ENCODE peak calls at places on chromosome 18, in six cellular contexts. F, C, V, R, K and J are unnamed samples. For H3K9me3, the result is how much of the 10 kb centered on the place peaks cover.

GRCh38 chr18:60880184-60880583 is 453.0 kb upstream of the CDH20 start:
- DNase-seq in C (no peak), F (no peak), K (no peak), R (no peak), V (no peak), J (no peak)

GRCh38 chr18:63848159-63848558 is 39.3 kb upstream of the SERPINB2 start:
- DNase-seq in F (no peak), K (no peak), R (peak), V (peak), C (peak), J (peak)

GRCh38 chr18:76518073-76518472 is 23.0 kb upstream of the ZNF516 start:
- DNase-seq in R (no peak), K (no peak), C (no peak), V (no peak), F (no peak), J (no peak)

GRCh38 chr18:45248240-45248903 is 366.9 kb upstream of the SLC14A2 start:
- DNase-seq in V (peak), C (no peak), R (no peak), F (peak), K (no peak), J (no peak)

GRCh38 chr18:36829362-36830140 is 624 bp downstream of the KIAA1328 start:
- DNase-seq in K (no peak), C (no peak), V (peak), R (no peak), F (peak), J (no peak)

GRCh38 chr18:22279741-22280452 is 110.5 kb downstream of the GATA6 start:
- DNase-seq in F (no peak), C (no peak), K (no peak), V (peak), R (no peak), J (no peak)

GRCh38 chr18:36744261-36744876 is 84.4 kb downstream of the TPGS2 start:
- DNase-seq in F (no peak), V (peak), K (no peak), R (no peak), C (no peak), J (no peak)

GRCh38 chr18:61738488-61738887 is 154.3 kb downstream of the RNF152 start:
- DNase-seq in C (no peak), R (no peak), F (no peak), K (no peak), V (peak), J (no peak)

GRCh38 chr18:45024357-45025107 is 343.8 kb downstream of the SETBP1 start:
- DNase-seq in R (no peak), V (no peak), F (no peak), C (no peak), K (no peak), J (no peak)

GRCh38 chr18:12819330-12819729 is 64.7 kb downstream of the PTPN2 start:
- DNase-seq in C (no peak), R (no peak), K (no peak), V (no peak), F (no peak), J (no peak)

GRCh38 chr18:52054301-52054700 is 285.7 kb upstream of the DCC start:
- DNase-seq in F (no peak), R (no peak), C (no peak), V (no peak), K (no peak), J (no peak)

GRCh38 chr18:57961411-57961810 is 82.6 kb upstream of the NEDD4L start:
- DNase-seq in R (no peak), K (no peak), C (no peak), F (no peak), V (no peak), J (no peak)
- H3K9me3 ChIP-seq in R (under half), K (under half), C (under half), F (under half), V (under half), J (under half)

DNA sequence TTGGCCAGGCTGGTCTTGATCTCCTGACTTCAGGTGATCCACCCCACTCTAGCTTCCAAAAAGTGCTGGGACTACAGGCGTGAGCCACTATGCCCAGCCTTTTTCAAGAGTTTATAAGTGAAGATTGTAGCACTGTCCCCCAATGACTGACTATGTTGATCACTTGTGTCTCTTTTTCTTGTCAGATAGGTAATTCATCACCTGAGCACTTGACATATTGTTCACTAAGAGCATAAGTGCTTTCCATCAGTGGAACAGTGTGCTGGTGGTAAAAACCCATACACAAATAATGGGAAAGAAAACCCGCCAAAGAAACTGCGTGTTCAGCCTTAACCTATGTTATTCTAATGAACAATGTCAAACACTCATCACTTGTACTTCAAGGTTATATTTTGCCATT is 414.4 kb upstream of the CDH7 start:
- DNase-seq in K (no peak), V (no peak), C (no peak), R (no peak), F (no peak), J (no peak)
- H3K9me3 ChIP-seq in K (under half), V (under half), C (under half), R (under half), F (under half), J (under half)

GRCh38 chr18:79898952-79899608 is 52.4 kb downstream of the SLC66A2 start:
- DNase-seq in C (no peak), F (no peak), V (no peak), K (peak), R (no peak), J (no peak)

GRCh38 chr18:79896746-79897145 is 54.7 kb downstream of the SLC66A2 start:
- DNase-seq in C (no peak), R (no peak), K (no peak), F (no peak), V (no peak), J (no peak)

GRCh38 chr18:79899609-79900435 is 51.6 kb downstream of the SLC66A2 start:
- DNase-seq in K (peak), V (no peak), F (no peak), R (no peak), C (no peak), J (no peak)

GRCh38 chr18:79900610-79901570 is 50.6 kb downstream of the SLC66A2 start:
- DNase-seq in K (peak), C (no peak), V (no peak), F (no peak), R (no peak), J (no peak)

DNA sequence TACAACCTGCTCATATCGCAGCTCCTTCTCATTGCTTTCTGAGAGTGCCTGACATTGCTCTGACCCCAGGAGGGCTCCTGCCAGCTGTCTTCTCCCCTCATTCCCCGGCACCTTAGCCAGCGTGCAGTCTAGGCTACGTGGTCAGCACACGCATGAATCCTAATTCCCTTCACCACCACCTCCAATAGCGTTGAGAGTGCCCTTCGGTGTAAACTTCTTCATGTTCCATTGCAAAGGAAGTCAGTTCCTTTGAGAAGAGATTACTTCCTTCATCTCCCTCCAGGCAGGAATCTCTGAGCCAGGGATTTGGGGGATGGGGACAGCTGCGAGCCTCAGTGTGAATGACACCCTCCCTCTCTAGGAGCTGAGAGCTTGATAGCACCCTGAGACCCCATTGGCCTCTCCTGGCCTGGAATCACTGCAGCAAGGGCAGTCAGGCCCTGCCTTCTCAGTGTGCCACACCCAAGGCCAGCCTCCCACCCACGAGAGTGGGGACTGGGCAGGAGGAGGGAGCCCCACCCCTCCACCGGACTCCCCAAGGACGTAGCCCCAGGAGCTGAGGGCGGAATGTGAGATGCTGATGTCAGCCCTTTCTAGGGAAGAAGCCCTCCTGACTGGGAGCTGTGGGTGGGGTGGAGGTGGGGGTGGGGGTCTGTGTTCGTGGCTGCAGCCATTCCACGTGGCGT is 53.4 kb downstream of the SLC66A2 start:
- DNase-seq in C (no peak), F (no peak), R (no peak), K (peak), V (no peak), J (no peak)
- H3K9me3 ChIP-seq in C (under half), F (under half), R (half or more), K (under half), V (under half), J (under half)

GRCh38 chr18:7172611-7173010 is 55.0 kb upstream of the LAMA1 start:
- DNase-seq in V (peak), C (no peak), R (no peak), K (no peak), F (no peak), J (no peak)

GRCh38 chr18:7173216-7173615 is 55.6 kb upstream of the LAMA1 start:
- DNase-seq in F (no peak), K (no peak), C (no peak), R (no peak), V (no peak), J (no peak)

GRCh38 chr18:7177131-7177744 is 53.7 kb upstream of the LRRC30 start:
- DNase-seq in R (peak), K (no peak), C (no peak), F (peak), V (peak), J (no peak)

GRCh38 chr18:7170292-7170691 is 52.7 kb upstream of the LAMA1 start:
- DNase-seq in V (no peak), F (no peak), R (no peak), C (no peak), K (no peak), J (no peak)

DNA sequence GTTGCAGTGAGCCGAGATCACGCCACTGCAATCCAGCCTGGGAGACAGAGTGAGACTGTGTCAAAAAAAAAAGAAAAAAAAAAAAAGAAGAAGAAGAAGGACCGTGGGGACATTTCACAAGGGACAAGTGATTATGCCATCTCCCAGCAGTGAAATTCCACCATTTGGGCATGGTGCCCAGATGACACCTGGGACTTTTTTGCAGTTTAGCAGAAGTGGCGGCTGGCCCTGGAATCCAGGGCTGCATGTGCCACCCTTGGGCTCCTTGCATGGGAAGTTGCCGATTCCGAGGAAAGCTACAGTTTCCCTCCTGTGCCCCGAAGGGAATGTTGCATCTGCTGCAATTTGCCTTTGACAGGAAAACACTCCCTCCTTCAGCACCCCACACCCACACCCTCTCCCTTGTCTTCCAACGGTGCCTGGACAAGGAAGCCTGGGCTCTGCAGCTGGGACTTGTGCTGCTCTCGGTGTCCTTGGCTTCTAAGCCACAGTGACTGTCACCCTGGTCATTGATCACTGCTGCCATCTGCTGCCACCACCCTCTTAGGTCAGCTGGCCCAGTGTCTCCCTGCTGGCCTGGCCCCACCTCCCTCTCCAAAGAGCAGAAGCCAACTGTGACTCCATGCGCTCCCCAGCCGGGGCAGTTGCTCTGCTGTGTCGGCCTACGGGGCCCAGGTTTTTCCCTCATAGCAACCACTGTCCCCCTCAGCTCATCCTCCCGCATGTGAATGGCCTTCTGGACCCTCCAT is 56.4 kb upstream of the LRRC30 start:
- DNase-seq in R (no peak), C (no peak), K (no peak), F (no peak), V (no peak), J (no peak)
- H3K9me3 ChIP-seq in R (under half), C (under half), K (under half), F (under half), V (under half), J (under half)

DNA sequence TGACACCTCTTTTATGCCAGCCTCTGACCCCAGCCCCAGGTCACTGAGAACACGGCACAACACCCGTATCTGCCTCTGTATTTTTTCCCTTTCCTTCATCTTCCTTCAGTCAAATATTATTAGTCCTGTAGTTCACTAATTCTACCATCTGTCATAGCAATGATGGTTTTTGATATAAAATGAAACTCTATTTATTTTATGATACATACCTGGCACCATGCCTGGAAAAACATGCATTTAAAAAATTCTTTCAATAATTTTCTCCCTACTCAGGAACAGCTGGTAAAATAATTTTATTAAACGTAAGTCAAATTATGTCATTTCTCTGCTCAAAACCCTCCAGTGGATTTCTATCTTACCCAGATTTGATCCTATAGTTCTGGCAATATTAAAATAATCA is 224.7 kb downstream of the CDH7 start:
- DNase-seq in K (no peak), V (no peak), R (no peak), C (no peak), F (no peak), J (no peak)
- H3K9me3 ChIP-seq in K (under half), V (under half), R (under half), C (under half), F (under half), J (under half)